ENCODE peak calls at places on chromosomes 13 and 19, in four cellular contexts. X is fibroblast of lung, R is transverse colon, D is Caco-2. K is an unnamed sample.

GRCh38 chr13:104937881-104938280 is 1597.6 kb downstream of the EFNB2 start:
- DNase-seq in X (no peak), D (no peak), R (no peak), K (no peak)

GRCh38 chr19:31545766-31546165 is 196.5 kb upstream of the TSHZ3 start:
- DNase-seq in R (no peak), X (no peak), D (no peak), K (no peak)

GRCh38 chr19:46372901-46373572 is 26.1 kb downstream of the PPP5C start:
- DNase-seq in X (no peak), D (no peak), R (no peak), K (no peak)

GRCh38 chr19:2561895-2562294 is 86.0 kb downstream of the GADD45B start:
- DNase-seq in X (no peak), D (no peak), R (no peak), K (no peak)

GRCh38 chr13:68174905-68175304 is 944.8 kb upstream of the PCDH9 start:
- DNase-seq in X (no peak), D (no peak), R (no peak), K (no peak)

GRCh38 chr19:58356236-58356970 is 3.1 kb upstream of the A1BG start:
- DNase-seq in R (no peak), D (no peak), X (peak; percentile 39), K (no peak)

GRCh38 chr13:47188802-47189201 is 291.9 kb upstream of the HTR2A start:
- DNase-seq in R (no peak), D (no peak), X (peak; percentile 48), K (peak; percentile 50)

GRCh38 chr13:81658598-81659370 is 1317.9 kb upstream of the SPRY2 start:
- DNase-seq in D (no peak), R (no peak), X (no peak), K (no peak)

GRCh38 chr13:97224544-97225324 is 2.6 kb downstream of the MBNL2 start:
- DNase-seq in X (peak; percentile 64), R (peak; percentile 70), D (no peak), K (no peak)

GRCh38 chr13:74128171-74128767 is 5.9 kb downstream of the KLF12 start:
- DNase-seq in D (no peak), R (no peak), X (no peak), K (peak; percentile 19)

GRCh38 chr13:36673838-36674326 is at the start of gene SERTM1:
- DNase-seq in D (no peak), R (no peak), X (no peak), K (no peak)

GRCh38 chr19:48121066-48121465 is 10.4 kb upstream of the PLA2G4C start:
- DNase-seq in R (no peak), D (no peak), X (no peak), K (no peak)

GRCh38 chr19:48121909-48122371 is 11.3 kb upstream of the PLA2G4C start:
- DNase-seq in R (no peak), D (no peak), X (no peak), K (peak; percentile 40)

GRCh38 chr19:48127561-48127960 is 16.9 kb upstream of the PLA2G4C start:
- DNase-seq in X (no peak), R (no peak), D (no peak), K (no peak)

GRCh38 chr19:48122421-48122820 is 11.8 kb upstream of the PLA2G4C start:
- DNase-seq in R (no peak), X (no peak), D (no peak), K (no peak)

DNA sequence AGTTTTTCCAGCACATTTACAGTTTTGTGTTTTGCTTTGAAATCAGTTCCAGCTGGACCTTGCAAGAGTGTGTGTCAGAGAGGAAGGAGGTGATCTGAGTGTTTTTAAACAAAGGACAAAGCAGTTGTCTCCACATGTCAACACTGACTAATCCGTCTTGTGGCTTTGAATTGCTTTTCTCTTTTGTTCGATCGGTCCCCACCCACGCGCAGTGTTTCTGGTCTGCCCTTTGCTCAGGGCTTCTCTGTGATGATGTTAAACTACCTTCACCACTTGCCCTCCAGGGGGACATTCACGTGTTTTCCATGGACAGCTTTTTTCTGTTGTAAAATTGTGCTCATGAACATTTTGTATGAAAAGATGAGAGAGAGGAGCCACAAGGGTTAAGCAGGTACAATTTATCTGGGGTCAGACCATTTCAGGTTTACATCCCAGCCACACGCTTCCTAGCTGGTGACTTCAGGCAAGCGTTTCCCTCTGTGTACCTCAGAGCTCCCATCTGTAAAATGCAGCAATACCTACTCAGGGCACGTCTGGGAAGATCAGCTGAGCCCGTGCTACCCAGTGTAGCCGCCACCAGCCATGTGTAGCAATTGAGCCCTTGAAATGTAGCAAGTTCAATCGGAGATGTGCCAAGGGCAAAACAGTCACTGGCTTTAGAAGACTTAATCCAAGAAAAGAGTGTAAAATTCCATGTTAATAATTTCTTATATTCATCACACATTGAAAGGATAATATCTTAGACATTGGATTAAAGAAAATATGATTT is 13.5 kb upstream of the PLA2G4C start:
- DNase-seq in X (no peak), R (no peak), D (peak; percentile 64), K (peak; percentile 35)
- TF ChIP-seq CTCF in X (no peak), R (no peak), D (peak; percentile 15), K (peak; percentile 56)

GRCh38 chr13:26376430-26376829 is 122.5 kb downstream of the CDK8 start:
- DNase-seq in R (no peak), D (no peak), X (no peak), K (no peak)

GRCh38 chr13:26378116-26378515 is 124.2 kb downstream of the CDK8 start:
- DNase-seq in D (no peak), X (no peak), R (no peak), K (no peak)

GRCh38 chr13:26380930-26381329 is 127.0 kb downstream of the CDK8 start:
- DNase-seq in R (no peak), X (no peak), D (no peak), K (no peak)

GRCh38 chr13:26379831-26380230 is 125.9 kb downstream of the CDK8 start:
- DNase-seq in D (no peak), X (no peak), R (no peak), K (no peak)

DNA sequence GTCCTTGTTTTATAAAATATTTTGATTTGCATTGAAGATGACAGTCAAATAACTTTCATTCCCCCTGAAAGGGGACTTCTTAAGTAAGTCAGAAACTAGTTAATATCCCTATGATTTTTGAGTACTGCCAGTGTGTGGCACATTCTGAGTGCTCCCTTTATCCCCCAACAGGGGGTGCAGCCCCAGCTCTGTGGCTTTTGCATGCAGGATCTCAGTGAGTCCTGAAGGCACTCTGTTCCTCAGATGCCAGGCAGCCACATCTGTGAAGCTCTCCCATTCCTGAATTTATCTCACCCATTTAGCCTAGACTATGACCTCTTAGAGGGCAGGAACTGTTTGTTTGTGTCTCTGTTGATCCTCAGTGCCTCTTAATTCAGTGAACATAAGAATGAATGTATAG is 123.1 kb downstream of the CDK8 start:
- DNase-seq in R (no peak), X (no peak), D (peak; percentile 43), K (peak; percentile 30)
- TF ChIP-seq CTCF in R (peak; percentile 31), X (peak; percentile 34), D (peak; percentile 47), K (peak; percentile 75)

DNA sequence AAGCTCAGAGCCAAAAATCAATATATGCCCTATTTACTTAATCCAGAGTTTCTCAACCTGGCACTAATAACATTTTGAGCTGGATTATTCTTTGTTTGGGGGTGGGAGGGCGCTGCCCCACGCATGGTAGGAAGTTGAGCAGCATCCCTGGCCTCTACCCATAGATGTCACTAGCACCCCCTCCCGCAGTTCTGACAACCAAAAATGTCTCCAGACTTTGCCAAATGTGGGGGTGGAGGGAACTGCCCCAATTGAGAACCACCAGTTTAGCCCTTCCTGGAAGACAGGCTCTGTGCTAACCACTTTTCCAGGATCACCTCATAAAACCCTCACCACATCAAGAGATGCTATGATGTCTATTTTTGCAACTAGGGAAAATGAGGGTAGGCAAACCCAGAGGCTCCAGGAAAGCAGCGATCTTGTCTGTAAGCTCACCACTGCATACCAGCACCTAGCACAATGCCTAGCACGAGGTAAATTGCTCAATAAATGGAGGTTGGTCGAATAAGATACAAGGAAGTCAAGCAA is 1.1 kb downstream of the TRIR start:
- DNase-seq in R (no peak), X (peak; percentile 45), D (no peak), K (peak; percentile 65)
- TF ChIP-seq CTCF in R (no peak), X (peak; percentile 40), D (no peak), K (peak; percentile 68)

GRCh38 chr13:52665325-52665724 is 12.7 kb downstream of the SUGT1 start:
- DNase-seq in D (no peak), X (peak; percentile 37), R (no peak), K (peak; percentile 10)
- TF ChIP-seq CTCF in D (peak; percentile 44), X (no peak), R (peak; percentile 7), K (peak; percentile 73)

K was measured in HFFc6.